ENCODE peak calls at places on chromosome 14, in ten cellular contexts. One of them, this sample, is unnamed.

GRCh38 chr14:54603362-54603761 is 36.4 kb downstream of the SAMD4A start:
- DNase-seq in stomach: no peak
- DNase-seq in SJSA1: no peak
- DNase-seq in OCI-LY7: no peak
- DNase-seq in CD8-positive, alpha-beta T cell: no peak
- DNase-seq in tibial nerve: no peak
- DNase-seq in adrenal gland: no peak
- DNase-seq in SK-N-SH: no peak
- DNase-seq in uterus: no peak
- DNase-seq in mammary epithelial cell: peak; percentile 71
- DNase-seq in this sample: no peak

GRCh38 chr14:100333867-100334266 is 10.7 kb downstream of the SLC25A47 start:
- DNase-seq in mammary epithelial cell: no peak
- DNase-seq in SK-N-SH: no peak
- DNase-seq in uterus: no peak
- DNase-seq in adrenal gland: no peak
- DNase-seq in tibial nerve: no peak
- DNase-seq in SJSA1: no peak
- DNase-seq in OCI-LY7: no peak
- DNase-seq in CD8-positive, alpha-beta T cell: no peak
- DNase-seq in stomach: no peak
- DNase-seq in this sample: no peak

GRCh38 chr14:97620071-97620470 is 822.9 kb downstream of the VRK1 start:
- DNase-seq in SK-N-SH: no peak
- DNase-seq in stomach: no peak
- DNase-seq in uterus: no peak
- DNase-seq in adrenal gland: no peak
- DNase-seq in SJSA1: no peak
- DNase-seq in OCI-LY7: no peak
- DNase-seq in CD8-positive, alpha-beta T cell: no peak
- DNase-seq in tibial nerve: no peak
- DNase-seq in mammary epithelial cell: no peak
- DNase-seq in this sample: no peak

GRCh38 chr14:101717663-101718490 is 43.6 kb upstream of the PPP2R5C start:
- DNase-seq in CD8-positive, alpha-beta T cell: no peak
- DNase-seq in tibial nerve: no peak
- DNase-seq in uterus: no peak
- DNase-seq in OCI-LY7: no peak
- DNase-seq in adrenal gland: peak; percentile 24
- DNase-seq in SK-N-SH: no peak
- DNase-seq in SJSA1: no peak
- DNase-seq in mammary epithelial cell: no peak
- DNase-seq in stomach: peak; percentile 16
- DNase-seq in this sample: no peak

GRCh38 chr14:73714656-73715081 is 485 bp upstream of the PNMA1 start:
- DNase-seq in SJSA1: no peak
- DNase-seq in stomach: no peak
- DNase-seq in adrenal gland: no peak
- DNase-seq in uterus: no peak
- DNase-seq in tibial nerve: no peak
- DNase-seq in CD8-positive, alpha-beta T cell: no peak
- DNase-seq in mammary epithelial cell: no peak
- DNase-seq in SK-N-SH: peak; percentile 75
- DNase-seq in OCI-LY7: no peak
- DNase-seq in this sample: no peak

GRCh38 chr14:100547633-100548294 is 39.5 kb downstream of the BEGAIN start:
- DNase-seq in mammary epithelial cell: no peak
- DNase-seq in stomach: peak; percentile 61
- DNase-seq in SK-N-SH: no peak
- DNase-seq in SJSA1: peak; percentile 63
- DNase-seq in adrenal gland: peak; percentile 72
- DNase-seq in uterus: peak; percentile 79
- DNase-seq in CD8-positive, alpha-beta T cell: peak; percentile 8
- DNase-seq in tibial nerve: no peak
- DNase-seq in OCI-LY7: peak; percentile 18
- DNase-seq in this sample: peak; percentile 90

GRCh38 chr14:65226824-65227604 is 124.7 kb upstream of the MAX start:
- DNase-seq in SJSA1: no peak
- DNase-seq in stomach: peak; percentile 79
- DNase-seq in OCI-LY7: no peak
- DNase-seq in tibial nerve: no peak
- DNase-seq in CD8-positive, alpha-beta T cell: no peak
- DNase-seq in SK-N-SH: no peak
- DNase-seq in mammary epithelial cell: no peak
- DNase-seq in adrenal gland: no peak
- DNase-seq in uterus: no peak
- DNase-seq in this sample: no peak

GRCh38 chr14:22596354-22596879 is 1.7 kb upstream of the ABHD4 start:
- DNase-seq in SJSA1: no peak
- DNase-seq in tibial nerve: no peak
- DNase-seq in mammary epithelial cell: no peak
- DNase-seq in adrenal gland: no peak
- DNase-seq in SK-N-SH: no peak
- DNase-seq in stomach: no peak
- DNase-seq in CD8-positive, alpha-beta T cell: no peak
- DNase-seq in OCI-LY7: no peak
- DNase-seq in uterus: no peak
- DNase-seq in this sample: no peak

GRCh38 chr14:53038629-53039028 is 87.8 kb upstream of the FERMT2 start:
- DNase-seq in stomach: no peak
- DNase-seq in OCI-LY7: no peak
- DNase-seq in SJSA1: no peak
- DNase-seq in uterus: no peak
- DNase-seq in adrenal gland: no peak
- DNase-seq in SK-N-SH: no peak
- DNase-seq in tibial nerve: no peak
- DNase-seq in CD8-positive, alpha-beta T cell: no peak
- DNase-seq in mammary epithelial cell: no peak
- DNase-seq in this sample: no peak

GRCh38 chr14:32757568-32757967 is 181.1 kb upstream of the NPAS3 start:
- DNase-seq in mammary epithelial cell: no peak
- DNase-seq in stomach: no peak
- DNase-seq in OCI-LY7: no peak
- DNase-seq in SK-N-SH: no peak
- DNase-seq in adrenal gland: no peak
- DNase-seq in tibial nerve: no peak
- DNase-seq in uterus: no peak
- DNase-seq in SJSA1: no peak
- DNase-seq in CD8-positive, alpha-beta T cell: no peak
- DNase-seq in this sample: no peak
- H3K4me3 ChIP-seq in mammary epithelial cell: no peak overlapping the region
- H3K4me3 ChIP-seq in stomach: no peak overlapping the region
- H3K4me3 ChIP-seq in OCI-LY7: no peak overlapping the region
- H3K4me3 ChIP-seq in SK-N-SH: no peak overlapping the region
- H3K4me3 ChIP-seq in adrenal gland: no peak overlapping the region
- H3K4me3 ChIP-seq in tibial nerve: no peak overlapping the region
- H3K4me3 ChIP-seq in uterus: no peak overlapping the region
- H3K4me3 ChIP-seq in SJSA1: no peak overlapping the region
- H3K4me3 ChIP-seq in CD8-positive, alpha-beta T cell: no peak overlapping the region
- H3K4me3 ChIP-seq in this sample: no peak overlapping the region

GRCh38 chr14:95523818-95524448 is 7.5 kb upstream of the SYNE3 start:
- DNase-seq in uterus: no peak
- DNase-seq in SK-N-SH: no peak
- DNase-seq in SJSA1: no peak
- DNase-seq in OCI-LY7: peak; percentile 31
- DNase-seq in tibial nerve: no peak
- DNase-seq in stomach: peak; percentile 56
- DNase-seq in CD8-positive, alpha-beta T cell: no peak
- DNase-seq in mammary epithelial cell: no peak
- DNase-seq in adrenal gland: peak; percentile 62
- DNase-seq in this sample: peak; percentile 34

GRCh38 chr14:95521001-95521400 is 4.6 kb upstream of the SYNE3 start:
- DNase-seq in SJSA1: no peak
- DNase-seq in SK-N-SH: no peak
- DNase-seq in uterus: no peak
- DNase-seq in tibial nerve: no peak
- DNase-seq in stomach: no peak
- DNase-seq in adrenal gland: peak; percentile 54
- DNase-seq in mammary epithelial cell: no peak
- DNase-seq in OCI-LY7: no peak
- DNase-seq in CD8-positive, alpha-beta T cell: no peak
- DNase-seq in this sample: no peak

GRCh38 chr14:95523051-95523817 is 6.8 kb upstream of the SYNE3 start:
- DNase-seq in mammary epithelial cell: no peak
- DNase-seq in adrenal gland: peak; percentile 42
- DNase-seq in uterus: no peak
- DNase-seq in CD8-positive, alpha-beta T cell: no peak
- DNase-seq in tibial nerve: no peak
- DNase-seq in stomach: no peak
- DNase-seq in SK-N-SH: no peak
- DNase-seq in SJSA1: no peak
- DNase-seq in OCI-LY7: no peak
- DNase-seq in this sample: no peak

GRCh38 chr14:95522116-95522515 is 5.7 kb upstream of the SYNE3 start:
- DNase-seq in SJSA1: no peak
- DNase-seq in OCI-LY7: no peak
- DNase-seq in tibial nerve: no peak
- DNase-seq in uterus: no peak
- DNase-seq in stomach: no peak
- DNase-seq in mammary epithelial cell: no peak
- DNase-seq in SK-N-SH: no peak
- DNase-seq in adrenal gland: peak; percentile 52
- DNase-seq in CD8-positive, alpha-beta T cell: no peak
- DNase-seq in this sample: no peak

DNA sequence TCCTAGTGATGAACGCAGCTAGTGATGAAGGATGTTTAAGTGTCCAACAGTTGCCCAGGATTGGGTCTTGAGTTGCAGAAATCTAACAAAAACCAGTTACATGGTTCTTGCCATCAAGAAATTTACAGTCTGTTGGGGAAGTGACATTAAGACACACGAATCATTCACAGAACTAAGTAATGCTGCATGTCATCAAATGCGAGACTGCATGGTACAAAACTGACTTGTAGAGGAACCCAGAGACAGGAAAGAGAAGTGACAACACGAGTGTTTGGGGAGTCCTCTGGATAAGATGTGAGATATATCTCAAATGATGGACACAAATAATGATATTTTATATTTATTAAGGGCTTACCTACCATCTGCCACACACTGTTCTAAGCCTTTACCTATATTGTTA is 6.1 kb upstream of the SYNE3 start:
- DNase-seq in mammary epithelial cell: no peak
- DNase-seq in OCI-LY7: no peak
- DNase-seq in SK-N-SH: no peak
- DNase-seq in CD8-positive, alpha-beta T cell: no peak
- DNase-seq in uterus: no peak
- DNase-seq in stomach: no peak
- DNase-seq in tibial nerve: no peak
- DNase-seq in adrenal gland: peak; percentile 29
- DNase-seq in SJSA1: no peak
- DNase-seq in this sample: no peak
- H3K27ac ChIP-seq in mammary epithelial cell: no peak overlapping the region
- H3K27ac ChIP-seq in OCI-LY7: no peak overlapping the region
- H3K27ac ChIP-seq in SK-N-SH: no peak overlapping the region
- H3K27ac ChIP-seq in CD8-positive, alpha-beta T cell: peak overlapping the region; percentile 41
- H3K27ac ChIP-seq in uterus: no peak overlapping the region
- H3K27ac ChIP-seq in stomach: no peak overlapping the region
- H3K27ac ChIP-seq in tibial nerve: no peak overlapping the region
- H3K27ac ChIP-seq in adrenal gland: no peak overlapping the region
- H3K27ac ChIP-seq in SJSA1: no peak overlapping the region
- H3K27ac ChIP-seq in this sample: peak overlapping the region; percentile 60

GRCh38 chr14:72516936-72517408 is 376.9 kb downstream of the DPF3 start:
- DNase-seq in mammary epithelial cell: peak; percentile 64
- DNase-seq in tibial nerve: peak; percentile 57
- DNase-seq in OCI-LY7: peak; percentile 71
- DNase-seq in uterus: peak; percentile 22
- DNase-seq in adrenal gland: peak; percentile 93
- DNase-seq in CD8-positive, alpha-beta T cell: peak; percentile 57
- DNase-seq in stomach: peak; percentile 64
- DNase-seq in SK-N-SH: peak; percentile 48
- DNase-seq in SJSA1: peak; percentile 60
- DNase-seq in this sample: peak; percentile 75
- H3K4me1 ChIP-seq in mammary epithelial cell: no peaks in the 10 kb centered on the region
- H3K4me1 ChIP-seq in tibial nerve: no peaks in the 10 kb centered on the region
- H3K4me1 ChIP-seq in OCI-LY7: peaks cover 32% of the 10 kb centered on the region
- H3K4me1 ChIP-seq in uterus: no peaks in the 10 kb centered on the region
- H3K4me1 ChIP-seq in adrenal gland: no peaks in the 10 kb centered on the region
- H3K4me1 ChIP-seq in CD8-positive, alpha-beta T cell: peaks cover 32% of the 10 kb centered on the region
- H3K4me1 ChIP-seq in stomach: no peaks in the 10 kb centered on the region
- H3K4me1 ChIP-seq in SK-N-SH: no peaks in the 10 kb centered on the region
- H3K4me1 ChIP-seq in SJSA1: peaks cover 2% of the 10 kb centered on the region
- H3K4me1 ChIP-seq in this sample: peaks cover 34% of the 10 kb centered on the region

GRCh38 chr14:74952697-74953484 is 2.5 kb downstream of the PGF start:
- DNase-seq in mammary epithelial cell: peak; percentile 65
- DNase-seq in CD8-positive, alpha-beta T cell: no peak
- DNase-seq in tibial nerve: no peak
- DNase-seq in uterus: no peak
- DNase-seq in OCI-LY7: no peak
- DNase-seq in SK-N-SH: no peak
- DNase-seq in SJSA1: no peak
- DNase-seq in adrenal gland: no peak
- DNase-seq in stomach: no peak
- DNase-seq in this sample: no peak

GRCh38 chr14:74954947-74955228 is 509 bp downstream of the PGF start:
- DNase-seq in SJSA1: no peak
- DNase-seq in uterus: no peak
- DNase-seq in tibial nerve: no peak
- DNase-seq in mammary epithelial cell: no peak
- DNase-seq in SK-N-SH: peak; percentile 45
- DNase-seq in OCI-LY7: no peak
- DNase-seq in CD8-positive, alpha-beta T cell: no peak
- DNase-seq in adrenal gland: no peak
- DNase-seq in stomach: no peak
- DNase-seq in this sample: no peak

GRCh38 chr14:74955229-74955999 is at the start of gene PGF:
- DNase-seq in tibial nerve: peak; percentile 54
- DNase-seq in SK-N-SH: peak; percentile 93
- DNase-seq in OCI-LY7: no peak
- DNase-seq in SJSA1: no peak
- DNase-seq in uterus: peak; percentile 53
- DNase-seq in CD8-positive, alpha-beta T cell: no peak
- DNase-seq in adrenal gland: peak; percentile 83
- DNase-seq in mammary epithelial cell: peak; percentile 44
- DNase-seq in stomach: peak; percentile 74
- DNase-seq in this sample: peak; percentile 19

GRCh38 chr14:74953686-74954085 is 1.7 kb downstream of the PGF start:
- DNase-seq in CD8-positive, alpha-beta T cell: no peak
- DNase-seq in SJSA1: no peak
- DNase-seq in stomach: no peak
- DNase-seq in adrenal gland: no peak
- DNase-seq in uterus: no peak
- DNase-seq in OCI-LY7: no peak
- DNase-seq in tibial nerve: no peak
- DNase-seq in mammary epithelial cell: no peak
- DNase-seq in SK-N-SH: no peak
- DNase-seq in this sample: no peak

DNA sequence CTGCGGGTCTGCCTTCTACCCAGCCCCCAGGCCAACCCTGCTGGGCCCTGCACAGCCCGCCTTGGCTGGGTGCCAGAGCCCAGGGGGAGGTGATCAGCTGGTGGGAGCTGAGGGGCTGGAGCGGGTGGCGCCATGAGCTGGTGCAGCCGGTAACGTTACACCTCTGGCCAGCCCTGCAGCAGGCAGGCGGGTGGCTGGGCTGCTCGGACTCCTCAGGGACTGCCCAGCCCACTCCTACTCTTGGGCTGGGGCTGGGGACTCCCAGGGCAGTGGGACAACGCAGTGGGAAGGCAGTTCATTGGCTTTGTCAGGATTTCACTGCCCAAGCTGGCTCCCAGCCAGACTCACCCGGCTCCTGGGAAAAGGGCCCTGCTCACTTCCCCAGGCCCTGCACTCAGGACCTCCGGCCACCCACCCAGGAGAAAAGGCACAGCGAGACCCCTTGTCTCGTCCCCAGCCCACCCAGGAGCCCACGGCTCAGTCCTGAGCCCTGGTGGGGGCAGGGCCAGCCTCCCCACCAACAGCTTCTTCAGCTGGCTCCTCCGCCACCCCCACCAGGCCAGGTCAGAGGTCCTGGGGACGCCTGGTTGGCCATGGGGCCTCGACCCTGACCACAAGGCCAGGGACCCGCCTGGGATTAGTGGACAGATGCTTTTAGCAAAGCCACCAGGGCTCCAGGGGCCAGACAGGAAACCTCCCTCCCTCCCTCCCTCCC is 1.0 kb downstream of the PGF start:
- DNase-seq in uterus: no peak
- DNase-seq in adrenal gland: no peak
- DNase-seq in stomach: no peak
- DNase-seq in mammary epithelial cell: no peak
- DNase-seq in OCI-LY7: no peak
- DNase-seq in SK-N-SH: peak; percentile 82
- DNase-seq in tibial nerve: no peak
- DNase-seq in CD8-positive, alpha-beta T cell: no peak
- DNase-seq in SJSA1: no peak
- DNase-seq in this sample: no peak
- H3K4me3 ChIP-seq in uterus: peak overlapping the region; percentile 40
- H3K4me3 ChIP-seq in adrenal gland: peak overlapping the region; percentile 57
- H3K4me3 ChIP-seq in stomach: peak overlapping the region; percentile 53
- H3K4me3 ChIP-seq in mammary epithelial cell: peak overlapping the region; percentile 78
- H3K4me3 ChIP-seq in OCI-LY7: no peak overlapping the region
- H3K4me3 ChIP-seq in SK-N-SH: peak overlapping the region; percentile 49
- H3K4me3 ChIP-seq in tibial nerve: peak overlapping the region; percentile 66
- H3K4me3 ChIP-seq in CD8-positive, alpha-beta T cell: no peak overlapping the region
- H3K4me3 ChIP-seq in SJSA1: no peak overlapping the region
- H3K4me3 ChIP-seq in this sample: no peak overlapping the region

This sample was measured in CD4-positive, alpha-beta memory T cell.